ENCODE peak calls at places on chromosome 4, in seven cellular contexts. R, V, U, M, X, C and K are unnamed samples.

GRCh38 chr4:182881928-182882327 is 35.3 kb downstream of the DCTD start:
- DNase-seq in U (peak; percentile 42), V (no peak), C (no peak), X (no peak), R (no peak), M (no peak), K (no peak)

GRCh38 chr4:40865696-40866095 is 115.9 kb downstream of the NSUN7 start:
- DNase-seq in V (no peak), U (no peak), R (no peak), X (peak; percentile 30), M (no peak), C (no peak), K (no peak)

GRCh38 chr4:76989391-76990061 is 40.0 kb downstream of the SEPTIN11 start:
- DNase-seq in C (peak; percentile 14), U (no peak), M (no peak), V (peak; percentile 10), X (no peak), R (no peak), K (no peak)

GRCh38 chr4:41207330-41207831 is 7.0 kb downstream of the APBB2 start:
- DNase-seq in U (no peak), X (no peak), C (no peak), R (no peak), V (no peak), M (peak; percentile 22), K (no peak)

GRCh38 chr4:2930821-2931764 is 32.1 kb downstream of the NOP14 start:
- DNase-seq in M (no peak), C (no peak), X (no peak), U (no peak), R (peak; percentile 72), V (no peak), K (peak; percentile 56)

GRCh38 chr4:163991268-163991667 is 496.8 kb downstream of the TMA16 start:
- DNase-seq in C (no peak), U (no peak), X (no peak), V (no peak), R (no peak), M (no peak), K (no peak)

GRCh38 chr4:27049101-27049829 is 188.6 kb downstream of the STIM2 start:
- DNase-seq in R (no peak), C (no peak), X (no peak), U (no peak), V (no peak), M (no peak), K (no peak)

GRCh38 chr4:32128549-32128948 is 1408.4 kb downstream of the PCDH7 start:
- DNase-seq in C (no peak), M (no peak), V (no peak), U (no peak), X (no peak), R (no peak), K (no peak)

GRCh38 chr4:169062861-169063197 is 52.8 kb upstream of the CBR4 start:
- DNase-seq in V (no peak), M (no peak), U (no peak), R (no peak), X (no peak), C (no peak), K (no peak)

GRCh38 chr4:20506827-20507226 is 193.4 kb upstream of the PACRGL start:
- DNase-seq in C (no peak), X (peak; percentile 84), V (no peak), U (no peak), R (no peak), M (peak; percentile 49), K (no peak)

GRCh38 chr4:182384496-182385155 is 141.4 kb downstream of the TENM3 start:
- DNase-seq in U (no peak), X (peak; percentile 13), M (no peak), R (no peak), C (no peak), V (no peak), K (no peak)

GRCh38 chr4:13543648-13544555 is at the start of gene NKX3-2:
- DNase-seq in R (no peak), M (no peak), X (peak; percentile 27), V (no peak), U (peak; percentile 36), C (no peak), K (no peak)

GRCh38 chr4:47038263-47038662 is 6.9 kb downstream of the GABRB1 start:
- DNase-seq in R (no peak), V (no peak), C (no peak), U (no peak), M (no peak), X (no peak), K (no peak)

GRCh38 chr4:1010522-1011021 is 854 bp upstream of the FGFRL1 start:
- DNase-seq in X (peak; percentile 89), V (peak; percentile 48), U (no peak), R (peak; percentile 93), M (peak; percentile 56), C (peak; percentile 52), K (peak; percentile 87)

GRCh38 chr4:24054910-24055309 is 165.1 kb upstream of the PPARGC1A start:
- DNase-seq in M (no peak), R (no peak), U (no peak), X (no peak), V (no peak), C (no peak), K (no peak)

GRCh38 chr4:67103001-67103737 is 442.1 kb downstream of the CENPC start:
- DNase-seq in V (no peak), X (no peak), R (no peak), C (no peak), U (no peak), M (no peak), K (no peak)

GRCh38 chr4:19298998-19299397 is 952.7 kb upstream of the SLIT2 start:
- DNase-seq in V (no peak), R (no peak), M (no peak), C (no peak), X (peak; percentile 76), U (no peak), K (no peak)

GRCh38 chr4:18518098-18518497 is 496.5 kb upstream of the LCORL start:
- DNase-seq in M (no peak), V (no peak), X (no peak), U (no peak), C (no peak), R (no peak), K (no peak)

GRCh38 chr4:106317815-106318214 is 1.5 kb downstream of the AIMP1 start:
- DNase-seq in R (no peak), M (no peak), X (no peak), V (no peak), C (no peak), U (no peak), K (no peak)

GRCh38 chr4:153090670-153091385 is 113.4 kb upstream of the TRIM2 start:
- DNase-seq in U (no peak), R (no peak), M (no peak), V (no peak), X (no peak), C (no peak), K (no peak)

GRCh38 chr4:142379277-142380051 is 466.6 kb downstream of the INPP4B start:
- DNase-seq in X (peak; percentile 99), M (peak; percentile 95), C (no peak), V (no peak), U (no peak), R (no peak), K (no peak)

GRCh38 chr4:38860788-38861424 is 4.3 kb upstream of the TLR6 start:
- DNase-seq in R (no peak), X (peak; percentile 21), U (peak; percentile 75), M (no peak), V (peak; percentile 45), C (peak; percentile 29), K (no peak)

GRCh38 chr4:174277433-174277832 is 6.0 kb downstream of the FBXO8 start:
- DNase-seq in V (no peak), C (no peak), M (no peak), R (no peak), X (no peak), U (no peak), K (no peak)

GRCh38 chr4:180828455-180829018 is 1414.7 kb upstream of the TENM3 start:
- DNase-seq in M (no peak), X (peak; percentile 57), C (no peak), R (no peak), U (peak; percentile 57), V (no peak), K (no peak)

GRCh38 chr4:184983660-184984356 is 34.5 kb upstream of the HELT start:
- DNase-seq in V (peak; percentile 70), R (no peak), U (peak; percentile 8), M (no peak), X (peak; percentile 47), C (peak; percentile 28), K (peak; percentile 88)

GRCh38 chr4:41196633-41197332 is 17.6 kb downstream of the APBB2 start:
- DNase-seq in X (peak; percentile 58), M (no peak), R (no peak), C (no peak), V (no peak), U (no peak), K (no peak)

GRCh38 chr4:61003301-61003700 is 196.8 kb upstream of the ADGRL3 start:
- DNase-seq in V (no peak), R (no peak), M (no peak), X (peak; percentile 1), C (no peak), U (no peak), K (no peak)

GRCh38 chr4:171857302-171858005 is 44.2 kb downstream of the GALNTL6 start:
- DNase-seq in M (no peak), C (no peak), U (no peak), V (no peak), X (no peak), R (no peak), K (no peak)

GRCh38 chr4:15349426-15349825 is 78.4 kb upstream of the C1QTNF7 start:
- DNase-seq in V (no peak), C (no peak), R (no peak), M (no peak), U (no peak), X (peak; percentile 42), K (no peak)

GRCh38 chr4:26964994-26965393 is 104.4 kb downstream of the STIM2 start:
- DNase-seq in U (no peak), R (no peak), V (no peak), X (no peak), C (no peak), M (no peak), K (no peak)

GRCh38 chr4:67687639-67688038 is 13.3 kb downstream of the UBA6 start:
- DNase-seq in X (peak; percentile 72), V (no peak), U (no peak), M (no peak), C (no peak), R (no peak), K (no peak)

GRCh38 chr4:139337612-139338011 is 35.3 kb upstream of the NDUFC1 start:
- DNase-seq in C (no peak), M (no peak), X (no peak), V (no peak), U (no peak), R (no peak), K (no peak)

GRCh38 chr4:179110356-179110755 is 1668.1 kb upstream of the AGA start:
- DNase-seq in C (no peak), U (no peak), M (no peak), R (no peak), V (no peak), X (no peak), K (no peak)

GRCh38 chr4:104500452-104500851 is 5.8 kb upstream of the CXXC4 start:
- DNase-seq in U (no peak), R (no peak), V (no peak), C (no peak), M (no peak), X (no peak), K (no peak)

GRCh38 chr4:94413085-94413685 is 38.6 kb upstream of the PDLIM5 start:
- DNase-seq in C (no peak), M (peak; percentile 45), R (no peak), X (peak; percentile 76), U (no peak), V (no peak), K (no peak)

GRCh38 chr4:158236304-158237030 is 26.2 kb downstream of the TMEM144 start:
- DNase-seq in U (no peak), X (no peak), M (no peak), V (no peak), C (no peak), R (no peak), K (no peak)

GRCh38 chr4:15303052-15303641 is 124.7 kb upstream of the C1QTNF7 start:
- DNase-seq in C (no peak), V (no peak), M (peak; percentile 83), U (no peak), X (peak; percentile 91), R (no peak), K (no peak)

GRCh38 chr4:166903408-166903807 is 330.9 kb downstream of the SPOCK3 start:
- DNase-seq in V (no peak), C (no peak), X (no peak), R (no peak), M (no peak), U (no peak), K (no peak)